ENCODE peak calls at places on chromosomes 11 and 22, in eight cellular contexts. N, A, O, M, J, T, F and V are unnamed samples.

GRCh38 chr11:69450064-69450856 is 31.2 kb upstream of the LINC01488 start:
- DNase-seq in N (no peak), A (no peak), O (no peak), M (no peak), J (peak), T (no peak), F (no peak), V (peak)

GRCh38 chr11:2459796-2460531 is 15.2 kb downstream of the KCNQ1 start:
- DNase-seq in N (no peak), A (no peak), O (no peak), M (no peak), J (no peak), T (no peak), F (no peak), V (no peak)

GRCh38 chr11:11910541-11910940 is 68.8 kb downstream of the USP47 start:
- DNase-seq in N (no peak), A (no peak), O (no peak), M (no peak), J (no peak), T (no peak), F (no peak), V (no peak)

GRCh38 chr11:108931168-108931567 is 266.3 kb downstream of the DDX10 start:
- DNase-seq in N (no peak), A (no peak), O (no peak), M (no peak), J (no peak), T (no peak), F (no peak), V (no peak)

GRCh38 chr11:76772100-76772782 is 10.9 kb upstream of the TSKU start:
- DNase-seq in N (no peak), A (no peak), O (no peak), M (no peak), J (no peak), T (no peak), F (no peak), V (no peak)

GRCh38 chr11:93849751-93850584 is 450 bp downstream of the VSTM5 start:
- DNase-seq in N (peak), A (no peak), O (no peak), M (peak), J (peak), T (peak), F (no peak), V (peak)

GRCh38 chr22:30889996-30890480 is 78.5 kb downstream of the MORC2 start:
- DNase-seq in N (no peak), A (no peak), O (no peak), M (no peak), J (peak), T (no peak), F (no peak), V (no peak)

GRCh38 chr11:111449158-111449557 is 63.0 kb downstream of the BTG4 start:
- DNase-seq in N (no peak), A (no peak), O (no peak), M (peak), J (no peak), T (no peak), F (no peak), V (no peak)

GRCh38 chr11:64005691-64006090 is 19.5 kb downstream of the OTUB1 start:
- DNase-seq in N (no peak), A (no peak), O (no peak), M (no peak), J (no peak), T (no peak), F (no peak), V (no peak)

GRCh38 chr11:91981995-91982394 is 242.6 kb upstream of the FAT3 start:
- DNase-seq in N (no peak), A (no peak), O (no peak), M (no peak), J (no peak), T (peak), F (no peak), V (peak)

GRCh38 chr11:66325140-66325754 is 8.4 kb upstream of the CD248 start:
- DNase-seq in N (no peak), A (no peak), O (no peak), M (no peak), J (no peak), T (no peak), F (no peak), V (peak)

GRCh38 chr11:121482231-121483129 is 29.7 kb upstream of the SORL1-AS1 start:
- DNase-seq in N (no peak), A (peak), O (peak), M (no peak), J (no peak), T (peak), F (peak), V (no peak)

GRCh38 chr22:23137905-23138520 is 3.8 kb downstream of the RSPH14 start:
- DNase-seq in N (no peak), A (no peak), O (peak), M (no peak), J (no peak), T (peak), F (no peak), V (no peak)

GRCh38 chr11:38416141-38416540 is 1818.1 kb upstream of the RAG2 start:
- DNase-seq in N (no peak), A (no peak), O (no peak), M (no peak), J (no peak), T (no peak), F (no peak), V (no peak)

GRCh38 chr11:34972892-34973291 is 56.5 kb downstream of the PDHX start:
- DNase-seq in N (no peak), A (no peak), O (no peak), M (no peak), J (no peak), T (no peak), F (no peak), V (no peak)